ENCODE peak calls at places on chromosome 22, in four cellular contexts. L is kidney tubule cell; B is stimulated activated CD8-positive, alpha-beta memory T cell treated with anti-CD3 and anti-CD28 coated beads, Interleukin-2, amount 100 ng/mL, for 1 hour; T is A673. C is an unnamed sample.

GRCh38 chr22:17924076-17924475 is 100.3 kb downstream of the MICAL3 start:
- DNase-seq in B (no peak), T (no peak), L (no peak), C (no peak)

GRCh38 chr22:48919187-48919590 is 908.5 kb downstream of the BRD1 start:
- DNase-seq in B (no peak), T (no peak), L (no peak), C (no peak)

GRCh38 chr22:49196046-49196511 is 631.6 kb downstream of the BRD1 start:
- DNase-seq in B (no peak), L (no peak), T (no peak), C (no peak)

GRCh38 chr22:29762263-29762662 is 4.5 kb downstream of the ZMAT5 start:
- DNase-seq in T (no peak), L (no peak), B (no peak), C (no peak)

GRCh38 chr22:45224988-45225731 is 15.5 kb downstream of the KIAA0930 start:
- DNase-seq in L (no peak), T (no peak), B (no peak), C (no peak)

GRCh38 chr22:35995772-35996171 is 32.9 kb downstream of the RBFOX2 start:
- DNase-seq in L (peak), B (no peak), T (peak), C (no peak)

GRCh38 chr22:19723990-19724827 is 870 bp downstream of the GP1BB start:
- DNase-seq in L (peak), B (no peak), T (no peak), C (no peak)

GRCh38 chr22:23858484-23858815 is 775 bp downstream of the SLC2A11 start:
- DNase-seq in L (no peak), T (no peak), B (no peak), C (no peak)

GRCh38 chr22:37284807-37285355 is 2.6 kb downstream of the CYTH4 start:
- DNase-seq in L (no peak), B (peak), T (no peak), C (no peak)

GRCh38 chr22:39097098-39098020 is at the start of gene APOBEC3H:
- DNase-seq in B (no peak), L (peak), T (no peak), C (no peak)

GRCh38 chr22:25749420-25750169 is 7.6 kb downstream of the MYO18B start:
- DNase-seq in B (no peak), T (no peak), L (no peak), C (no peak)

GRCh38 chr22:30202531-30203006 is 44.0 kb downstream of the LIF start:
- DNase-seq in T (no peak), B (no peak), L (no peak), C (peak)

GRCh38 chr22:41482319-41482935 is 13.5 kb downstream of the ACO2 start:
- DNase-seq in B (no peak), L (peak), T (no peak), C (no peak)

GRCh38 chr22:50700387-50701075 is 27.9 kb downstream of the SHANK3 start:
- DNase-seq in B (no peak), L (no peak), T (no peak), C (no peak)

GRCh38 chr22:49960967-49961600 is 512 bp downstream of the PIM3 start:
- DNase-seq in B (no peak), L (peak), T (no peak), C (peak)

GRCh38 chr22:48342732-48343131 is 1484.9 kb downstream of the BRD1 start:
- DNase-seq in T (no peak), L (no peak), B (no peak), C (no peak)

GRCh38 chr22:45318168-45318557 is 8.4 kb downstream of the FAM118A start:
- DNase-seq in B (peak), L (peak), T (peak), C (no peak)

GRCh38 chr22:37999640-38000272 is 15.4 kb upstream of the SOX10 start:
- DNase-seq in L (peak), T (peak), B (no peak), C (no peak)

GRCh38 chr22:19995611-19996339 is 20.8 kb downstream of the ARVCF start:
- DNase-seq in L (no peak), B (no peak), T (no peak), C (no peak)

GRCh38 chr22:31143537-31143936 is 3.2 kb upstream of the PLA2G3 start:
- DNase-seq in T (no peak), B (no peak), L (no peak), C (no peak)

GRCh38 chr22:39859903-39860588 is 33.5 kb downstream of the ENTHD1 start:
- DNase-seq in L (no peak), T (no peak), B (no peak), C (no peak)

GRCh38 chr22:36010090-36010489 is 18.5 kb downstream of the RBFOX2 start:
- DNase-seq in B (no peak), L (no peak), T (no peak), C (peak)

GRCh38 chr22:26066534-26066933 is 102.7 kb upstream of the SEZ6L start:
- DNase-seq in B (no peak), T (peak), L (no peak), C (peak)